ENCODE peak calls at places on chromosomes 11 and 22, in eight cellular contexts. H is HTR-8/SVneo, Y is SK-N-DZ, X is anterior cingulate cortex, Z is neural progenitor cell, W is naive B cell, B is GM12892, U is T-helper 17 cell. O is an unnamed sample.

GRCh38 chr11:117604349-117604995 is 192.5 kb downstream of the DSCAML1 start:
- DNase-seq in B (no peak), X (peak; percentile 46), Y (no peak), Z (no peak), U (no peak), H (no peak), W (no peak), O (peak; percentile 57)

GRCh38 chr11:121249039-121249663 is 43.4 kb upstream of the SC5D start:
- DNase-seq in Y (no peak), Z (peak; percentile 51), X (no peak), W (peak; percentile 30), H (peak; percentile 41), B (peak; percentile 23), U (no peak), O (peak; percentile 52)

GRCh38 chr22:44845796-44846720 is 93.7 kb downstream of the ARHGAP8 start:
- DNase-seq in X (no peak), W (no peak), U (no peak), Z (no peak), B (no peak), H (no peak), Y (no peak), O (no peak)

GRCh38 chr11:71251159-71251721 is 1.1 kb downstream of the SHANK2 start:
- DNase-seq in Z (peak; percentile 60), Y (no peak), X (no peak), B (no peak), W (no peak), H (no peak), U (no peak), O (peak; percentile 74)

GRCh38 chr11:77071671-77072605 is 5.2 kb downstream of the CAPN5 start:
- DNase-seq in B (no peak), Z (no peak), H (no peak), Y (no peak), X (no peak), U (no peak), W (no peak), O (no peak)

GRCh38 chr11:118911880-118912741 is 13.6 kb downstream of the BCL9L start:
- DNase-seq in Z (peak; percentile 78), U (peak; percentile 56), X (peak; percentile 60), B (no peak), Y (peak; percentile 42), W (no peak), H (peak; percentile 81), O (peak; percentile 93)

GRCh38 chr11:19577849-19578619 is 134.6 kb upstream of the NAV2 start:
- DNase-seq in H (no peak), Y (peak; percentile 49), Z (no peak), B (no peak), U (no peak), X (peak; percentile 84), W (no peak), O (peak; percentile 47)

GRCh38 chr11:123517559-123518364 is 87.7 kb downstream of the GRAMD1B start:
- DNase-seq in W (no peak), B (no peak), U (no peak), Y (no peak), Z (no peak), H (no peak), X (no peak), O (no peak)

GRCh38 chr11:120515186-120515723 is 3.7 kb downstream of the GRIK4 start:
- DNase-seq in Y (no peak), H (no peak), X (no peak), B (no peak), U (no peak), W (no peak), Z (no peak), O (no peak)

GRCh38 chr22:36352775-36353507 is 34.8 kb downstream of the MYH9 start:
- DNase-seq in H (no peak), Z (peak; percentile 38), B (no peak), W (no peak), U (no peak), Y (no peak), X (no peak), O (peak; percentile 89)